ENCODE peak calls at places on chromosomes 6 and 20, in eight cellular contexts. D is AG09319, O is cardiac fibroblast, M is nephron progenitor cell, W is HFFc6, T is IMR-90, S is tibial artery, F is astrocyte of the spinal cord. E is an unnamed sample.

GRCh38 chr6:683742-684440 is 9.0 kb downstream of the EXOC2 start:
- DNase-seq in D (peak), O (peak), M (peak), W (peak), T (peak), S (no peak), F (peak), E (peak)

GRCh38 chr20:31595654-31596411 is 9.3 kb upstream of the ID1 start:
- DNase-seq in D (peak), O (peak), M (peak), W (peak), T (peak), S (peak), F (peak), E (no peak)

GRCh38 chr6:159002432-159003160 is 2.6 kb upstream of the RSPH3 start:
- DNase-seq in D (no peak), O (peak), M (no peak), W (peak), T (peak), S (no peak), F (peak), E (no peak)

GRCh38 chr6:101116337-101116736 is 235.2 kb upstream of the ASCC3 start:
- DNase-seq in D (no peak), O (no peak), M (no peak), W (no peak), T (no peak), S (no peak), F (no peak), E (no peak)

GRCh38 chr6:101398716-101399626 is 5.5 kb downstream of the GRIK2 start:
- DNase-seq in D (no peak), O (no peak), M (peak), W (no peak), T (peak), S (no peak), F (no peak), E (no peak)

GRCh38 chr20:9912858-9913434 is 74.1 kb upstream of the PAK5 start:
- DNase-seq in D (peak), O (peak), M (peak), W (peak), T (peak), S (no peak), F (peak), E (peak)

GRCh38 chr6:83153958-83154357 is 39.1 kb downstream of the PGM3 start:
- DNase-seq in D (no peak), O (peak), M (no peak), W (no peak), T (peak), S (no peak), F (no peak), E (no peak)

GRCh38 chr6:137112067-137112355 is 61.4 kb downstream of the IL22RA2 start:
- DNase-seq in D (peak), O (peak), M (no peak), W (peak), T (peak), S (no peak), F (peak), E (no peak)

GRCh38 chr6:45420083-45420908 is 42.6 kb upstream of the SUPT3H start:
- DNase-seq in D (no peak), O (peak), M (peak), W (peak), T (peak), S (no peak), F (peak), E (peak)

GRCh38 chr6:30884521-30885480 is 482 bp downstream of the DDR1 start:
- DNase-seq in D (no peak), O (peak), M (peak), W (peak), T (peak), S (peak), F (peak), E (peak)

GRCh38 chr6:70282906-70283461 is 19.9 kb downstream of the COL9A1 start:
- DNase-seq in D (no peak), O (no peak), M (peak), W (no peak), T (no peak), S (no peak), F (no peak), E (no peak)

GRCh38 chr20:44644384-44645131 is 6.9 kb downstream of the ADA start:
- DNase-seq in D (no peak), O (no peak), M (no peak), W (no peak), T (no peak), S (no peak), F (no peak), E (peak)

GRCh38 chr20:45056473-45057148 is 44.3 kb downstream of the KCNS1 start:
- DNase-seq in D (no peak), O (no peak), M (no peak), W (no peak), T (no peak), S (no peak), F (no peak), E (no peak)

GRCh38 chr20:53914091-53914860 is 156.1 kb downstream of the BCAS1 start:
- DNase-seq in D (no peak), O (peak), M (no peak), W (no peak), T (peak), S (no peak), F (peak), E (no peak)

GRCh38 chr6:44606506-44606905 is 219.0 kb downstream of the CDC5L start:
- DNase-seq in D (no peak), O (no peak), M (no peak), W (no peak), T (no peak), S (no peak), F (no peak), E (no peak)

GRCh38 chr6:127397729-127398609 is 54.6 kb upstream of the ECHDC1 start:
- DNase-seq in D (no peak), O (peak), M (no peak), W (no peak), T (no peak), S (no peak), F (no peak), E (no peak)

GRCh38 chr6:149293244-149293643 is 24.3 kb upstream of the TAB2 start:
- DNase-seq in D (no peak), O (no peak), M (no peak), W (no peak), T (no peak), S (no peak), F (no peak), E (no peak)

GRCh38 chr6:136961848-136962247 is 39.7 kb downstream of the SLC35D3 start:
- DNase-seq in D (no peak), O (no peak), M (no peak), W (no peak), T (no peak), S (no peak), F (no peak), E (no peak)

GRCh38 chr20:53613748-53614147 is 20.1 kb upstream of the ZNF217 start:
- DNase-seq in D (no peak), O (peak), M (no peak), W (no peak), T (no peak), S (no peak), F (no peak), E (no peak)

GRCh38 chr6:29763491-29764289 is 40.5 kb downstream of the HLA-F start:
- DNase-seq in D (peak), O (peak), M (no peak), W (peak), T (peak), S (no peak), F (peak), E (peak)

GRCh38 chr6:100347901-100348550 is 116.7 kb downstream of the SIM1 start:
- DNase-seq in D (no peak), O (peak), M (no peak), W (peak), T (peak), S (no peak), F (peak), E (no peak)

GRCh38 chr6:12769556-12770255 is 53.1 kb downstream of the PHACTR1 start:
- DNase-seq in D (no peak), O (no peak), M (no peak), W (peak), T (no peak), S (no peak), F (no peak), E (no peak)

GRCh38 chr6:45613678-45614077 is 235.9 kb upstream of the SUPT3H start:
- DNase-seq in D (no peak), O (peak), M (peak), W (peak), T (peak), S (no peak), F (peak), E (no peak)

GRCh38 chr6:144006731-144007454 is 1.2 kb downstream of the PLAGL1 start:
- DNase-seq in D (no peak), O (peak), M (peak), W (peak), T (peak), S (peak), F (peak), E (peak)

GRCh38 chr20:44648068-44648467 is 3.4 kb downstream of the ADA start:
- DNase-seq in D (no peak), O (no peak), M (no peak), W (no peak), T (no peak), S (no peak), F (no peak), E (no peak)

GRCh38 chr6:169801396-169802160 is 50.2 kb downstream of the ERMARD start:
- DNase-seq in D (no peak), O (no peak), M (no peak), W (no peak), T (no peak), S (no peak), F (no peak), E (no peak)

GRCh38 chr6:21636876-21637275 is 43.3 kb downstream of the SOX4 start:
- DNase-seq in D (no peak), O (peak), M (no peak), W (no peak), T (peak), S (no peak), F (no peak), E (no peak)

GRCh38 chr6:40015530-40015929 is 81.3 kb upstream of the MOCS1 start:
- DNase-seq in D (no peak), O (no peak), M (no peak), W (no peak), T (no peak), S (no peak), F (no peak), E (no peak)

GRCh38 chr6:101878554-101879276 is 485.2 kb downstream of the GRIK2 start:
- DNase-seq in D (no peak), O (peak), M (no peak), W (no peak), T (peak), S (no peak), F (no peak), E (no peak)

GRCh38 chr20:60467771-60468170 is 509.5 kb downstream of the CDH26 start:
- DNase-seq in D (no peak), O (no peak), M (no peak), W (no peak), T (no peak), S (no peak), F (no peak), E (no peak)

GRCh38 chr6:117072781-117073180 is 192.6 kb upstream of the VGLL2 start:
- DNase-seq in D (no peak), O (no peak), M (peak), W (no peak), T (no peak), S (no peak), F (no peak), E (no peak)

GRCh38 chr6:31055401-31055800 is 45.1 kb downstream of the MUC22 start:
- DNase-seq in D (no peak), O (no peak), M (no peak), W (no peak), T (no peak), S (no peak), F (no peak), E (no peak)

GRCh38 chr6:135129139-135129867 is 51.8 kb upstream of the MYB start:
- DNase-seq in D (no peak), O (no peak), M (no peak), W (no peak), T (no peak), S (no peak), F (no peak), E (peak)

GRCh38 chr6:41191569-41191968 is 9.4 kb downstream of the TREML2 start:
- DNase-seq in D (no peak), O (peak), M (peak), W (no peak), T (no peak), S (no peak), F (no peak), E (peak)
- TF ChIP-seq CTCF in D (peak), O (peak), M (peak), W (peak), T (peak), S (no peak), F (peak), E (peak)

DNA sequence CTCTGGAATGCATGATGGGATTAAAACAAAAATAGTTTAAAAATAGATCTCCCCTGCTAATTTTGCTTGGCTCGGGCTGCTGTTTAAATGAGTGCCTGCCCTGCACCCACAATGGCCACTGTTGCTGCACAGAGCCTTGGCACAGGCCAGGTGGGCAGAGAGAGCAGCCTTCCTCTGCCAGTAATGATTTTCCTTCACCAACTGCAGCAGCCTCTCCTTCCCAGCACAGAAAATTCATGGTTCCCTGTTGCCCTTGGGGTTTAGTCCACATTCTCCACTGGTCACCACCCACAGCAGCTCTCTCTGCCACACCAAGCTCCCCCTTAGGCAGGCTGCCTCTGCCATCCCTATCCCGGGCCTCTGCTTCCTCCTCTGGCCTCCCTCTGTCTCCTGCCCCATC is 30.2 kb downstream of the TGM3 start:
- DNase-seq in D (no peak), O (no peak), M (no peak), W (no peak), T (no peak), S (peak), F (no peak), E (no peak)
- TF ChIP-seq CTCF in D (no peak), O (no peak), M (no peak), W (no peak), T (no peak), S (no peak), F (no peak), E (no peak)

DNA sequence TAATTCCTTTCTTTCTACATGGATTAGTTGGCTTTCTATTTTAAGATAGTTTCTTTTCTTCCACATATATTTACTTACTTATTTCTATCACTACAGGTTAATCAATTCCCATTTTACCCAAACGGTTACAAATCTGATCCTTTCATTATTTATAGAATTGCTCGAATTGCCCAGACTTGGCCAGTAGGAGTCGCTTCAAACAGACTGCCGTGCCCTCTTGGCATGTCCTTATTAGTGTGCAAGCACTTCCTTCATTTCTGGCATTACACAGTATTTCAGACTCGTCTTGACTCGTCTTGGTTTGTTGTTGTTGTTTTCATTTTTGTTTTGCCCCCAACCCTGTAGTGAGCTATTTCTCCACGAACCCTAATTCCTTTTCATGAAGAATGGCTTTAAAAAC is 74.6 kb downstream of the SAMD3 start:
- DNase-seq in D (no peak), O (no peak), M (no peak), W (no peak), T (no peak), S (no peak), F (no peak), E (peak)
- TF ChIP-seq CTCF in D (no peak), O (no peak), M (no peak), W (peak), T (no peak), S (no peak), F (peak), E (peak)

DNA sequence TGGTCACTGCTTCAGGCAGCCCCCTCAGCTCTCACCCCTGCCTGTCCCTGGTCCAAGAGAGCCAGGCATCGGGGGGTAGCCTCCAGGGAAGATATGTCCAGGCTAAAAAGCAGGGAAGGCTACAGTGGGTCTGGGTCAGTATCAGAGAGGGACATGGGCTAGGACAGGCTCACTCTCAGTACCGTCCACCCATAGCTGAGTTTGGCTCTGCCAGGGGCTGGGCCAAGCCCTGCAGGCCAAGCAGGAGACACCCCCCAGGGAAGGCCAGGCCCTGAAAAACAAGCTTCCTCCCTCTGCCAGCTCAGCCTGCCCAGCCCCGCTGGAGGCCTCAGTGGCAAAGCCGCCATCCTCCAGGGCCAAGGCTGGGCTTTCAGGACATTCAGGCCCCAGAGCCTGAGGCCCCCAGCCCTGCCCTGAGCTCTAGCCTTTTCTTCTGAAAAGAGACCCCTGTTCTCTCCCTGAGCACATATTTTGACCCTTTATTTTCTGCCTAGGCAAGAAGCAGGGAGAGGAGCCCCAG is 28.6 kb upstream of the TGM2 start:
- DNase-seq in D (no peak), O (no peak), M (no peak), W (no peak), T (no peak), S (no peak), F (no peak), E (no peak)
- TF ChIP-seq CTCF in D (no peak), O (no peak), M (no peak), W (no peak), T (no peak), S (no peak), F (no peak), E (no peak)

GRCh38 chr20:58297394-58297793 is 12.1 kb upstream of the RAB22A start:
- DNase-seq in D (no peak), O (no peak), M (no peak), W (no peak), T (no peak), S (no peak), F (no peak), E (no peak)
- TF ChIP-seq CTCF in D (no peak), O (no peak), M (no peak), W (no peak), T (no peak), S (no peak), F (no peak), E (no peak)

GRCh38 chr20:52242237-52243230 is 51.0 kb upstream of the ZFP64 start:
- DNase-seq in D (peak), O (peak), M (no peak), W (peak), T (peak), S (no peak), F (peak), E (no peak)
- TF ChIP-seq CTCF in D (peak), O (peak), M (peak), W (peak), T (peak), S (peak), F (peak), E (peak)

E was measured in activated CD8-positive, alpha-beta T cell treated with anti-CD3 and anti-CD28 coated beads for 36 hours.